ENCODE peak calls at places on chromosome 22, in ten cellular contexts. K is endodermal cell, P is NCI-H1048, G is ACHN, J is brain pericyte, L is astrocyte of the spinal cord, W is iPS-NIHi11, B is uterus, Y is mucosa of gallbladder, A is AG08396. S is an unnamed sample.

GRCh38 chr22:42905702-42906183 is 48.7 kb upstream of the ARFGAP3 start:
- DNase-seq in K (no peak), P (no peak), G (no peak), J (no peak), L (no peak), W (peak), B (peak), Y (peak), A (no peak), S (no peak)

GRCh38 chr22:20267441-20268288 is 453 bp downstream of the RTN4R start:
- DNase-seq in K (peak), P (no peak), G (peak), J (no peak), L (no peak), W (peak), B (no peak), Y (no peak), A (no peak), S (no peak)

GRCh38 chr22:50613291-50613981 is 12.8 kb downstream of the MAPK8IP2 start:
- DNase-seq in K (peak), P (no peak), G (no peak), J (no peak), L (no peak), W (peak), B (no peak), Y (peak), A (peak), S (no peak)

GRCh38 chr22:23219787-23220484 is 39.6 kb downstream of the BCR start:
- DNase-seq in K (peak), P (no peak), G (peak), J (no peak), L (peak), W (no peak), B (no peak), Y (peak), A (no peak), S (peak)

GRCh38 chr22:47798229-47798628 is 1035.8 kb downstream of the TBC1D22A start:
- DNase-seq in K (peak), P (no peak), G (no peak), J (no peak), L (no peak), W (no peak), B (no peak), Y (no peak), A (no peak), S (no peak)

GRCh38 chr22:19065929-19066328 is 56.3 kb downstream of the DGCR2 start:
- DNase-seq in K (no peak), P (no peak), G (no peak), J (no peak), L (no peak), W (no peak), B (no peak), Y (no peak), A (no peak), S (no peak)

GRCh38 chr22:45423524-45423923 is 10.0 kb downstream of the RIBC2 start:
- DNase-seq in K (no peak), P (no peak), G (no peak), J (no peak), L (no peak), W (no peak), B (no peak), Y (no peak), A (no peak), S (no peak)

GRCh38 chr22:48951836-48952235 is 875.8 kb downstream of the BRD1 start:
- DNase-seq in K (peak), P (no peak), G (no peak), J (no peak), L (no peak), W (no peak), B (no peak), Y (no peak), A (no peak), S (no peak)

GRCh38 chr22:49412236-49412635 is 415.4 kb downstream of the BRD1 start:
- DNase-seq in K (no peak), P (no peak), G (no peak), J (no peak), L (no peak), W (no peak), B (no peak), Y (no peak), A (no peak), S (no peak)

GRCh38 chr22:37777122-37777687 is 30.5 kb upstream of the GCAT start:
- DNase-seq in K (no peak), P (no peak), G (peak), J (no peak), L (peak), W (peak), B (no peak), Y (peak), A (peak), S (peak)

GRCh38 chr22:31753005-31753633 is 700 bp upstream of the DEPDC5 start:
- DNase-seq in K (peak), P (no peak), G (peak), J (no peak), L (peak), W (peak), B (peak), Y (peak), A (peak), S (no peak)

GRCh38 chr22:49992921-49993648 is 19.5 kb downstream of the IL17REL start:
- DNase-seq in K (peak), P (no peak), G (peak), J (no peak), L (peak), W (peak), B (no peak), Y (peak), A (peak), S (peak)

GRCh38 chr22:46574993-46575914 is 37.8 kb upstream of the CELSR1 start:
- DNase-seq in K (peak), P (no peak), G (no peak), J (no peak), L (no peak), W (no peak), B (no peak), Y (peak), A (no peak), S (no peak)

GRCh38 chr22:17954200-17954859 is 70.0 kb downstream of the MICAL3 start:
- DNase-seq in K (no peak), P (no peak), G (peak), J (no peak), L (no peak), W (no peak), B (no peak), Y (no peak), A (no peak), S (no peak)

GRCh38 chr22:40094449-40094848 is 83.3 kb upstream of the TNRC6B start:
- DNase-seq in K (no peak), P (no peak), G (no peak), J (no peak), L (no peak), W (no peak), B (no peak), Y (no peak), A (no peak), S (peak)

GRCh38 chr22:43213066-43213465 is 26.1 kb upstream of the TTLL12 start:
- DNase-seq in K (peak), P (no peak), G (no peak), J (no peak), L (no peak), W (peak), B (no peak), Y (no peak), A (no peak), S (no peak)

GRCh38 chr22:39183991-39184585 is 31.6 kb upstream of the CBX7 start:
- DNase-seq in K (peak), P (no peak), G (peak), J (no peak), L (no peak), W (peak), B (no peak), Y (no peak), A (peak), S (peak)

GRCh38 chr22:42364641-42365336 is 67.4 kb downstream of the NFAM1 start:
- DNase-seq in K (no peak), P (no peak), G (no peak), J (no peak), L (no peak), W (no peak), B (no peak), Y (no peak), A (no peak), S (peak)

GRCh38 chr22:37281646-37282384 is 493 bp upstream of the CYTH4 start:
- DNase-seq in K (no peak), P (no peak), G (no peak), J (no peak), L (no peak), W (no peak), B (no peak), Y (no peak), A (no peak), S (peak)